ENCODE peak calls at places on chromosomes 6 and 20, in nine cellular contexts. One of them, this sample, is unnamed.

GRCh38 chr6:150987371-150987828 is 121.9 kb downstream of the MTHFD1L start:
- DNase-seq in B cell: no peak
- DNase-seq in fibroblast of pulmonary artery: no peak
- DNase-seq in AG09309: no peak
- DNase-seq in epithelial cell of esophagus: peak; percentile 52
- DNase-seq in glutamatergic neuron: no peak
- DNase-seq in WTC11: no peak
- DNase-seq in IMR-90: no peak
- DNase-seq in heart right ventricle: no peak
- DNase-seq in this sample: no peak

GRCh38 chr6:41546866-41547798 is 951 bp downstream of the FOXP4 start:
- DNase-seq in B cell: peak; percentile 53
- DNase-seq in fibroblast of pulmonary artery: peak; percentile 51
- DNase-seq in AG09309: no peak
- DNase-seq in epithelial cell of esophagus: peak; percentile 51
- DNase-seq in glutamatergic neuron: peak; percentile 61
- DNase-seq in WTC11: no peak
- DNase-seq in IMR-90: peak; percentile 30
- DNase-seq in heart right ventricle: no peak
- DNase-seq in this sample: peak; percentile 24

GRCh38 chr20:22800161-22800560 is 215.8 kb upstream of the FOXA2 start:
- DNase-seq in B cell: no peak
- DNase-seq in fibroblast of pulmonary artery: no peak
- DNase-seq in AG09309: no peak
- DNase-seq in epithelial cell of esophagus: no peak
- DNase-seq in glutamatergic neuron: no peak
- DNase-seq in WTC11: no peak
- DNase-seq in IMR-90: no peak
- DNase-seq in heart right ventricle: no peak
- DNase-seq in this sample: no peak

GRCh38 chr6:84093405-84094049 is 60.0 kb downstream of the MRAP2 start:
- DNase-seq in B cell: no peak
- DNase-seq in fibroblast of pulmonary artery: no peak
- DNase-seq in AG09309: no peak
- DNase-seq in epithelial cell of esophagus: peak; percentile 42
- DNase-seq in glutamatergic neuron: no peak
- DNase-seq in WTC11: no peak
- DNase-seq in IMR-90: no peak
- DNase-seq in heart right ventricle: no peak
- DNase-seq in this sample: no peak

GRCh38 chr20:34049897-34050695 is 56.4 kb downstream of the RALY start:
- DNase-seq in B cell: no peak
- DNase-seq in fibroblast of pulmonary artery: no peak
- DNase-seq in AG09309: no peak
- DNase-seq in epithelial cell of esophagus: no peak
- DNase-seq in glutamatergic neuron: no peak
- DNase-seq in WTC11: no peak
- DNase-seq in IMR-90: no peak
- DNase-seq in heart right ventricle: no peak
- DNase-seq in this sample: no peak

GRCh38 chr20:24987873-24988835 is 4.4 kb downstream of the APMAP start:
- DNase-seq in B cell: no peak
- DNase-seq in fibroblast of pulmonary artery: no peak
- DNase-seq in AG09309: no peak
- DNase-seq in epithelial cell of esophagus: no peak
- DNase-seq in glutamatergic neuron: no peak
- DNase-seq in WTC11: no peak
- DNase-seq in IMR-90: no peak
- DNase-seq in heart right ventricle: no peak
- DNase-seq in this sample: no peak

GRCh38 chr6:104699598-104700329 is 160.0 kb downstream of the HACE1 start:
- DNase-seq in B cell: no peak
- DNase-seq in fibroblast of pulmonary artery: no peak
- DNase-seq in AG09309: no peak
- DNase-seq in epithelial cell of esophagus: no peak
- DNase-seq in glutamatergic neuron: no peak
- DNase-seq in WTC11: no peak
- DNase-seq in IMR-90: no peak
- DNase-seq in heart right ventricle: no peak
- DNase-seq in this sample: no peak

GRCh38 chr6:7978736-7979135 is 68.1 kb upstream of the TXNDC5 start:
- DNase-seq in B cell: no peak
- DNase-seq in fibroblast of pulmonary artery: no peak
- DNase-seq in AG09309: no peak
- DNase-seq in epithelial cell of esophagus: no peak
- DNase-seq in glutamatergic neuron: no peak
- DNase-seq in WTC11: no peak
- DNase-seq in IMR-90: no peak
- DNase-seq in heart right ventricle: no peak
- DNase-seq in this sample: peak; percentile 71

GRCh38 chr6:90149280-90149679 is 147.4 kb downstream of the BACH2 start:
- DNase-seq in B cell: no peak
- DNase-seq in fibroblast of pulmonary artery: no peak
- DNase-seq in AG09309: no peak
- DNase-seq in epithelial cell of esophagus: no peak
- DNase-seq in glutamatergic neuron: no peak
- DNase-seq in WTC11: no peak
- DNase-seq in IMR-90: no peak
- DNase-seq in heart right ventricle: no peak
- DNase-seq in this sample: no peak

GRCh38 chr6:90146024-90146423 is 150.6 kb downstream of the BACH2 start:
- DNase-seq in B cell: no peak
- DNase-seq in fibroblast of pulmonary artery: no peak
- DNase-seq in AG09309: no peak
- DNase-seq in epithelial cell of esophagus: no peak
- DNase-seq in glutamatergic neuron: no peak
- DNase-seq in WTC11: no peak
- DNase-seq in IMR-90: no peak
- DNase-seq in heart right ventricle: no peak
- DNase-seq in this sample: no peak

GRCh38 chr6:90148867-90149266 is 147.8 kb downstream of the BACH2 start:
- DNase-seq in B cell: no peak
- DNase-seq in fibroblast of pulmonary artery: no peak
- DNase-seq in AG09309: no peak
- DNase-seq in epithelial cell of esophagus: no peak
- DNase-seq in glutamatergic neuron: no peak
- DNase-seq in WTC11: no peak
- DNase-seq in IMR-90: no peak
- DNase-seq in heart right ventricle: no peak
- DNase-seq in this sample: no peak

GRCh38 chr6:90144928-90145520 is 151.6 kb downstream of the BACH2 start:
- DNase-seq in B cell: no peak
- DNase-seq in fibroblast of pulmonary artery: no peak
- DNase-seq in AG09309: no peak
- DNase-seq in epithelial cell of esophagus: no peak
- DNase-seq in glutamatergic neuron: no peak
- DNase-seq in WTC11: no peak
- DNase-seq in IMR-90: no peak
- DNase-seq in heart right ventricle: no peak
- DNase-seq in this sample: no peak

DNA sequence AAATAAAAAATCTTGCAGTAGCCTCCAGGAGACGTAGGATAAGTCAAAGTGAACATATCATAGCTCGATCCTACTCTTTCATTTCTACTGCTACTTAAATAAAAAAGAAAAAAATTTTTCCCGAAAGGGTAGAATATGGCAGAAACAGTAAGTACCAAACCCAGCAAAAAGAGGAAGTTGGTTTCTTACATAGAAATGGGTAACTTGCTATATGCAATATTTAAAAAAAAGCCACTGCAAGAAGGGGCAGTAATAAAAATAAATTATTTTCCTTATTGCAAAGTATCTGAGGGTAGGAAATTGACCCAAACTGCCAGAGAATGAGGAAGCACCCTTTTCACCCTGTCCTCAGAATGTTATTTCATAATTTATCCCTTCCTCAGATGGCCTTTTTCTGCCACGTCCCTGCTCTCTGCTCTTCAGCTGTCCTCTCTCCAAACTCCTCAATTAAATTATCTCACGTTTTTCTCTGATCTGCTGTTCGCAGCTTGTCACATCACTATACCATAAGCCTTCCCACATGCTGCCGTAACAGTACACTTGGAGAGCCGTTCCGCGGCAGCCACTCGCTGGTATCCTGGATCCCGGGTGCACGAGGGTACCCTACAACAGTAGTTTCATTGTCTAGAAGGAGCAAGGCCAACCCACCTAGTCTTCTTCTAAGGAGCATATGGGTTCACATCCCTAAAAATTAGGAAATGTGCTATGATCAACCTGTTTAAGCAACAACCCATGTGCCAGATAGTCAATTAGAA is 149.6 kb downstream of the BACH2 start:
- DNase-seq in B cell: peak; percentile 18
- DNase-seq in fibroblast of pulmonary artery: no peak
- DNase-seq in AG09309: no peak
- DNase-seq in epithelial cell of esophagus: no peak
- DNase-seq in glutamatergic neuron: no peak
- DNase-seq in WTC11: no peak
- DNase-seq in IMR-90: no peak
- DNase-seq in heart right ventricle: no peak
- DNase-seq in this sample: no peak
- TF ChIP-seq CTCF in B cell: no peak
- TF ChIP-seq CTCF in fibroblast of pulmonary artery: no peak
- TF ChIP-seq CTCF in AG09309: no peak
- TF ChIP-seq CTCF in epithelial cell of esophagus: no peak
- TF ChIP-seq CTCF in glutamatergic neuron: no peak
- TF ChIP-seq CTCF in WTC11: no peak
- TF ChIP-seq CTCF in IMR-90: no peak
- TF ChIP-seq CTCF in heart right ventricle: no peak
- TF ChIP-seq CTCF in this sample: no peak

GRCh38 chr20:3887870-3888614 is 1.1 kb upstream of the PANK2 start:
- DNase-seq in B cell: no peak
- DNase-seq in fibroblast of pulmonary artery: no peak
- DNase-seq in AG09309: no peak
- DNase-seq in epithelial cell of esophagus: no peak
- DNase-seq in glutamatergic neuron: peak; percentile 34
- DNase-seq in WTC11: no peak
- DNase-seq in IMR-90: no peak
- DNase-seq in heart right ventricle: no peak
- DNase-seq in this sample: no peak
- TF ChIP-seq CTCF in B cell: no peak
- TF ChIP-seq CTCF in fibroblast of pulmonary artery: no peak
- TF ChIP-seq CTCF in AG09309: no peak
- TF ChIP-seq CTCF in epithelial cell of esophagus: no peak
- TF ChIP-seq CTCF in glutamatergic neuron: no peak
- TF ChIP-seq CTCF in WTC11: no peak
- TF ChIP-seq CTCF in IMR-90: no peak
- TF ChIP-seq CTCF in heart right ventricle: no peak
- TF ChIP-seq CTCF in this sample: no peak

GRCh38 chr20:60048634-60049578 is 90.7 kb downstream of the CDH26 start:
- DNase-seq in B cell: no peak
- DNase-seq in fibroblast of pulmonary artery: no peak
- DNase-seq in AG09309: no peak
- DNase-seq in epithelial cell of esophagus: no peak
- DNase-seq in glutamatergic neuron: no peak
- DNase-seq in WTC11: no peak
- DNase-seq in IMR-90: no peak
- DNase-seq in heart right ventricle: no peak
- DNase-seq in this sample: no peak

GRCh38 chr20:60053125-60053812 is 95.0 kb downstream of the CDH26 start:
- DNase-seq in B cell: no peak
- DNase-seq in fibroblast of pulmonary artery: no peak
- DNase-seq in AG09309: no peak
- DNase-seq in epithelial cell of esophagus: no peak
- DNase-seq in glutamatergic neuron: no peak
- DNase-seq in WTC11: no peak
- DNase-seq in IMR-90: no peak
- DNase-seq in heart right ventricle: no peak
- DNase-seq in this sample: no peak

GRCh38 chr20:60049601-60050000 is 91.4 kb downstream of the CDH26 start:
- DNase-seq in B cell: no peak
- DNase-seq in fibroblast of pulmonary artery: no peak
- DNase-seq in AG09309: no peak
- DNase-seq in epithelial cell of esophagus: peak; percentile 69
- DNase-seq in glutamatergic neuron: no peak
- DNase-seq in WTC11: no peak
- DNase-seq in IMR-90: peak; percentile 25
- DNase-seq in heart right ventricle: no peak
- DNase-seq in this sample: no peak

GRCh38 chr20:60052322-60052721 is 94.1 kb downstream of the CDH26 start:
- DNase-seq in B cell: no peak
- DNase-seq in fibroblast of pulmonary artery: no peak
- DNase-seq in AG09309: no peak
- DNase-seq in epithelial cell of esophagus: no peak
- DNase-seq in glutamatergic neuron: no peak
- DNase-seq in WTC11: no peak
- DNase-seq in IMR-90: no peak
- DNase-seq in heart right ventricle: no peak
- DNase-seq in this sample: no peak

DNA sequence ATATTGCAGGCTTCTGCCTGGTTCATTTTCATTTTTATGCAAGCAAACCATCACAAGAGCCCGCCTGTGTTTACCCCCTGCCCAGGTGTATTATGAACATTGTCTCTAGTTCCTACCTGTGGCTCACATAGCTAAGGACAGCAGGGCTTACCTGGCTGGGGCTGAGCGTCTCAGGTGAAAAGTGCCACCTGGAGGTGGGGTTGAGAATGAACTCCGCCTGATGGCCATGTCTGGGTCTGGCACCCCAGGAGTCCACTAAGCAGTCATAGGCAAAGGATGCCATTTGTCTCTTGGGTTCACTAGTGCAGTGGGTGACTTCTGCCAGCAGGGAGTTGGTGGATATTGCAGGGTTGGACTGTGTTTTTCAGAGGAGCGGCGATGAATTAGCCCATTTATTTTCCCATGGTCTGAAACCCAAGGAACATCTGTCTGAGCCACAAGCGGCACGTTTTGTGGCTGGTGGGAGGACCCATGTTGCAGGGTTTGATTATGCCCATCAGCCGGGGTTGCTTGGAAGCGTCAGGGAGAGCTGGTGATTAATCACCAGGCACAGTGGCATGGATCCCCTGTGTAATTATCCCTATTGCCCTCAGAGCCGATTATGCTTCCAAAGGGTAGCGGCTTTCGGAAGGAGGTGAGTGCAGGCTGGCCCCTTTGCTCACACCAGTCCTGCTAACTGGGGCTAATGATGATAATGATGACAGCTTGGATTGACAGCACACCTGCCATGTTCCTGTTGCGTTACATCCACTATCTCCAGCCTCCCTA is 92.2 kb downstream of the CDH26 start:
- DNase-seq in B cell: no peak
- DNase-seq in fibroblast of pulmonary artery: no peak
- DNase-seq in AG09309: no peak
- DNase-seq in epithelial cell of esophagus: peak; percentile 81
- DNase-seq in glutamatergic neuron: no peak
- DNase-seq in WTC11: peak; percentile 64
- DNase-seq in IMR-90: no peak
- DNase-seq in heart right ventricle: no peak
- DNase-seq in this sample: no peak
- TF ChIP-seq CTCF in B cell: no peak
- TF ChIP-seq CTCF in fibroblast of pulmonary artery: no peak
- TF ChIP-seq CTCF in AG09309: no peak
- TF ChIP-seq CTCF in epithelial cell of esophagus: peak; percentile 78
- TF ChIP-seq CTCF in glutamatergic neuron: no peak
- TF ChIP-seq CTCF in WTC11: peak; percentile 24
- TF ChIP-seq CTCF in IMR-90: no peak
- TF ChIP-seq CTCF in heart right ventricle: no peak
- TF ChIP-seq CTCF in this sample: no peak

DNA sequence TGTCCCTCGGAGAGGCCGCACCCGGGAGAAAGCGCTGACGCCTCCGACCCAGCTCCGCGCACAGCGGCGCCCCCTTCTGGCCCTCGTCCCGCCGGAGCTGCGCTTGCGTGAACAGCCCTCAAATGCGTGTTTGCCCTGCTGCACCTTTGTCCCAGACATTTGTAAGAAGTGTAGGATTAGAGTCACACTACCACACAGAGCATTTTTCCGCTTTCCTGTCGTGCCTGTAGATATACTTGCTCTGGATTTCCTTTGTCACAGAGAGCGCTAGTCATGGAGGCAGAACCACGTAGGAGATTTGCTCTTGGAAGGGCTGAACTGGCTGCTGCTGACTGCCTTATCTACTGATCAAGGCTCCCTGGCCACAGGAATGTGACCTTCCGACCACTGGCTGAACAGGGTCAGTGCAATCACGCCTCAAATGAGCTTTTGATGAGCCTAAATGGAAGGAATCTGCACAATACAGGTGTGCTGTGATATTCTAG is 62.3 kb downstream of the PAX1 start:
- DNase-seq in B cell: no peak
- DNase-seq in fibroblast of pulmonary artery: no peak
- DNase-seq in AG09309: no peak
- DNase-seq in epithelial cell of esophagus: no peak
- DNase-seq in glutamatergic neuron: peak; percentile 80
- DNase-seq in WTC11: peak; percentile 89
- DNase-seq in IMR-90: no peak
- DNase-seq in heart right ventricle: no peak
- DNase-seq in this sample: no peak
- TF ChIP-seq CTCF in B cell: no peak
- TF ChIP-seq CTCF in fibroblast of pulmonary artery: no peak
- TF ChIP-seq CTCF in AG09309: no peak
- TF ChIP-seq CTCF in epithelial cell of esophagus: no peak
- TF ChIP-seq CTCF in glutamatergic neuron: peak; percentile 62
- TF ChIP-seq CTCF in WTC11: peak; percentile 59
- TF ChIP-seq CTCF in IMR-90: no peak
- TF ChIP-seq CTCF in heart right ventricle: no peak
- TF ChIP-seq CTCF in this sample: no peak

This sample was measured in astrocyte of the spinal cord.